ENCODE peak calls at places on chromosomes 13 and 19, in five cellular contexts. H, V, L, T and Z are unnamed samples.

GRCh38 chr19:33641956-33642498 is 20.3 kb downstream of the CHST8 start:
- DNase-seq in T (no peak), H (no peak), V (no peak), L (no peak), Z (no peak)

GRCh38 chr13:34155931-34156607 is 338.1 kb downstream of the RFC3 start:
- DNase-seq in L (no peak), H (no peak), V (no peak), T (no peak), Z (peak; percentile 60)

GRCh38 chr13:80572867-80573266 is 231.9 kb upstream of the SPRY2 start:
- DNase-seq in L (no peak), V (no peak), T (no peak), H (no peak), Z (no peak)

GRCh38 chr13:113746671-113747070 is 12.4 kb upstream of the TMEM255B start:
- DNase-seq in V (no peak), H (no peak), L (no peak), T (no peak), Z (no peak)

GRCh38 chr19:23075031-23075733 is 41.6 kb upstream of the ZNF730 start:
- DNase-seq in L (peak; percentile 95), V (no peak), T (peak; percentile 63), H (peak; percentile 55), Z (peak; percentile 1)

GRCh38 chr19:33613601-33614000 is 8.2 kb upstream of the CHST8 start:
- DNase-seq in H (no peak), V (no peak), L (no peak), T (no peak), Z (no peak)

GRCh38 chr19:39996218-39996810 is 546 bp upstream of the ZNF546 start:
- DNase-seq in T (peak; percentile 28), H (no peak), L (peak; percentile 76), V (no peak), Z (no peak)

GRCh38 chr13:95256086-95256485 is 45.2 kb downstream of the ABCC4 start:
- DNase-seq in T (no peak), V (no peak), H (no peak), L (no peak), Z (no peak)

GRCh38 chr19:56423276-56423984 is 19.3 kb downstream of the ZNF583 start:
- DNase-seq in V (no peak), H (no peak), L (peak; percentile 47), T (no peak), Z (no peak)

GRCh38 chr13:106376411-106377112 is 158.9 kb downstream of the EFNB2 start:
- DNase-seq in L (no peak), H (no peak), T (peak; percentile 71), V (peak; percentile 61), Z (no peak)

GRCh38 chr13:20378721-20379120 is 146.6 kb upstream of the GJB6 start:
- DNase-seq in T (no peak), H (no peak), L (no peak), V (no peak), Z (no peak)

GRCh38 chr19:19064811-19065745 is 1.3 kb downstream of the SLC25A42 start:
- DNase-seq in T (no peak), V (no peak), H (no peak), L (peak; percentile 57), Z (peak; percentile 25)

GRCh38 chr19:13160557-13160956 is 10.3 kb downstream of the IER2 start:
- DNase-seq in H (no peak), L (no peak), T (no peak), V (no peak), Z (peak; percentile 88)

GRCh38 chr19:53057904-53058579 is 13.5 kb downstream of the ERVV-2 start:
- DNase-seq in T (no peak), V (no peak), H (peak; percentile 11), L (no peak), Z (no peak)

GRCh38 chr19:15191982-15192381 is 8.8 kb downstream of the NOTCH3 start:
- DNase-seq in H (no peak), T (no peak), V (no peak), L (no peak), Z (no peak)
- H3K36me3 ChIP-seq in H (no peaks in the 10 kb centered on the region), T (no peaks in the 10 kb centered on the region), V (no peaks in the 10 kb centered on the region), L (peaks cover under 1% of the 10 kb centered on the region), Z (no peaks in the 10 kb centered on the region)

GRCh38 chr19:57905258-57905657 is 11.1 kb downstream of the ZNF417 start:
- DNase-seq in T (no peak), H (no peak), L (peak; percentile 84), V (no peak), Z (no peak)
- H3K36me3 ChIP-seq in T (peaks cover 3% of the 10 kb centered on the region), H (peaks cover 15% of the 10 kb centered on the region), L (peaks cover 31% of the 10 kb centered on the region), V (peaks cover 12% of the 10 kb centered on the region), Z (peaks cover 5% of the 10 kb centered on the region)

DNA sequence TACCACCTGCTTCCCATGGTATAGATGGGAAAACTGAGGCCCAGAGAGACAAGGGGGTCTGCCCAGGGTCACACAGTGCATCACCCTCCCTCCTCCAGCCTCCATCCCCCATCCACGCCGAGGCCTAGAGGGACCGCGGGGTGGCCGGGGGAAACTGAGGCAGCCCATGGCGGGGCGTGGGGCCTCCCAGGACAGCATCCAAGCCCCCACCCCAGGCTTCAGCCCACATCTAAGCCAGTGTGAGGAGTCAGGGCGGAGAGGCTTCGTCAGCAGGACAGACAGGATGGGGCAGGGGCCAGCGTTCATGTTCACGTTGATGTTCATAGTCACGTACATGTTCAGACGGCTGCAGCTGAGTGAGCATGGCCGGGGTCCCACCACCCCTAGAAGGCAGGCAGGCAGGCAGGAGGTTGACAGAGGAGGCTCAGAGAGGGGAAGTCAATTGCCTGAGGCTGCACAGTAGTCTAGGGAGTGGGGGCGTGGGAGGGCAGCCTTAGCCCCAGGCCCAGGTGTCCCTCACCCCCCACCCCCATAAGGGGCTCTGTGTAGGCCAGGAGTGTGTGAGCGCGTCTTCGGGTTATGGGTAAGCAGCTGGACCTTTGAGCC is 23.3 kb downstream of the SMIM24 start:
- DNase-seq in H (no peak), T (no peak), V (no peak), L (no peak), Z (no peak)
- H3K36me3 ChIP-seq in H (peaks cover 40% of the 10 kb centered on the region), T (peaks cover 22% of the 10 kb centered on the region), V (peaks cover 67% of the 10 kb centered on the region), L (no peaks in the 10 kb centered on the region), Z (peaks cover 8% of the 10 kb centered on the region)

GRCh38 chr19:34681478-34681877 is 4.0 kb downstream of the ZNF302 start:
- DNase-seq in T (no peak), H (no peak), L (no peak), V (no peak), Z (no peak)
- H3K36me3 ChIP-seq in T (peaks cover 29% of the 10 kb centered on the region), H (peaks cover 48% of the 10 kb centered on the region), L (no peaks in the 10 kb centered on the region), V (peaks cover 49% of the 10 kb centered on the region), Z (peaks cover 15% of the 10 kb centered on the region)

GRCh38 chr19:1225451-1226226 is 12.2 kb downstream of the CBARP start:
- DNase-seq in V (no peak), T (no peak), L (no peak), H (no peak), Z (no peak)

GRCh38 chr19:1227655-1228054 is 10.2 kb downstream of the CBARP start:
- DNase-seq in L (no peak), T (no peak), H (no peak), V (peak; percentile 83), Z (no peak)

GRCh38 chr19:1227313-1227626 is 10.5 kb downstream of the CBARP start:
- DNase-seq in T (no peak), V (no peak), L (no peak), H (no peak), Z (no peak)

GRCh38 chr19:1226227-1226518 is 11.6 kb downstream of the CBARP start:
- DNase-seq in L (no peak), V (no peak), T (no peak), H (no peak), Z (no peak)

GRCh38 chr19:1226522-1227312 is 11.1 kb downstream of the CBARP start:
- DNase-seq in L (no peak), T (no peak), H (no peak), V (no peak), Z (no peak)
- H3K36me3 ChIP-seq in L (no peaks in the 10 kb centered on the region), T (no peaks in the 10 kb centered on the region), H (peaks cover 30% of the 10 kb centered on the region), V (peaks cover 41% of the 10 kb centered on the region), Z (peaks cover 22% of the 10 kb centered on the region)

DNA sequence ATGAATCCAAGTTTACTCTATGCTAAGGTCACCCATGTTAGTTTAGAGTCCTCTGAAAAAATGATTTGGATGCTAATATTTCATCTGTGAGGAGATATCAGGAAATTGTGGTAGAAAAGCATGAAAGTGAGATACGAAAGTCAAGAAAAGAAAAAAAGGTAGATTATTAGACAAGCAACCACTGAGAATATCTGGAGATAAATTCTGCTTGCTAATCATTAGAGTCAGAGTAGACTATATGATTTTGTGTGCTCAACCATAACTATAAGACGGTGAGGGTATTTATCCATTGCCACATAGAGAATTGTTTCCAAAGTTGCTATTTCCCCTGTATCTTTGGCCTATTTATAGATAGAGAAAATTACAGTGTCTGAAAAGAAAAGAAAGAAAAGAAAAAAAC is 706.7 kb downstream of the SLITRK5 start:
- DNase-seq in T (no peak), H (no peak), L (no peak), V (no peak), Z (no peak)
- H3K36me3 ChIP-seq in T (no peaks in the 10 kb centered on the region), H (no peaks in the 10 kb centered on the region), L (peaks cover 4% of the 10 kb centered on the region), V (no peaks in the 10 kb centered on the region), Z (no peaks in the 10 kb centered on the region)

DNA sequence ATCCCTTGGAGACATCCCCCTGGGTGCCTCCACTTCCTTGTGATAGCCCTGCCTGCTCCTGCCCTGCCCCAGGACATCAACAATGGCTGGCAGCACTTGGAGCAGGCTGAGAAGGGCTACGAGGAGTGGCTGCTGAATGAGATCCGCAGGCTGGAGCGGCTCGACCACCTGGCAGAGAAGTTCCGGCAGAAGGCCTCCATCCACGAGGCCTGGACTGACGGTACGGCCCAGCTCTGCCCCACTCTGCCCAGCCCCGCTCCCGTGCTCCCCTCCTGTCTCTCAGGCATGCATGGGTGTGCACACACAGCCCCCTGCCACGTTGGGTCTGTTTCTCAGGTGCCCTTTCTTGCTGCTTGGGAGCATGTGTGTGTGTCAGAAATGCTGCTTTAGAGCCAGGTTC is 26.4 kb downstream of the CAPN12 start:
- DNase-seq in T (no peak), H (no peak), V (no peak), L (no peak), Z (no peak)
- H3K36me3 ChIP-seq in T (peaks cover 37% of the 10 kb centered on the region), H (peaks cover 75% of the 10 kb centered on the region), V (peaks cover 75% of the 10 kb centered on the region), L (no peaks in the 10 kb centered on the region), Z (peaks cover 74% of the 10 kb centered on the region)

GRCh38 chr19:17210296-17210695 is 4.9 kb upstream of the USE1 start:
- DNase-seq in T (no peak), V (no peak), L (no peak), H (no peak), Z (no peak)
- H3K36me3 ChIP-seq in T (peaks cover 3% of the 10 kb centered on the region), V (peaks cover 50% of the 10 kb centered on the region), L (peaks cover 9% of the 10 kb centered on the region), H (peaks cover 43% of the 10 kb centered on the region), Z (peaks cover 8% of the 10 kb centered on the region)